ENCODE peak calls at places on chromosomes 1 and 21, in four cellular contexts. N is GM12878, F is K562, Y is HepG2. W is an unnamed sample.
A peak's percentile ranks its signal among the peaks of the same experiment; 100 is the strongest.

GRCh38 chr1:240413732-240414131 is 198.2 kb downstream of the GREM2 start:
- DNase-seq in F (no peak), Y (no peak), N (no peak), W (no peak)

GRCh38 chr1:95118019-95118499 is 904 bp downstream of the TLCD4 start:
- DNase-seq in Y (no peak), N (no peak), F (no peak), W (no peak)

GRCh38 chr1:166839600-166840308 is 479 bp downstream of the POGK start:
- DNase-seq in F (peak; percentile 62), N (no peak), Y (peak; percentile 17), W (no peak)

GRCh38 chr1:85283475-85284199 is 7.2 kb upstream of the BCL10 start:
- DNase-seq in N (no peak), Y (peak; percentile 44), F (peak; percentile 17), W (no peak)

GRCh38 chr1:42035205-42035829 is 116.6 kb upstream of the HIVEP3 start:
- DNase-seq in N (no peak), F (peak; percentile 90), Y (no peak), W (peak; percentile 85)

GRCh38 chr1:241828576-241828975 is 19.4 kb upstream of the EXO1 start:
- DNase-seq in F (no peak), N (no peak), Y (no peak), W (no peak)

GRCh38 chr1:181251001-181251712 is 162.7 kb downstream of the IER5 start:
- DNase-seq in N (no peak), F (no peak), Y (no peak), W (no peak)

GRCh38 chr21:41207401-41208388 is 39.7 kb downstream of the BACE2 start:
- DNase-seq in F (no peak), Y (peak; percentile 3), N (no peak), W (no peak)

GRCh38 chr1:49686107-49686506 is 337.6 kb downstream of the AGBL4 start:
- DNase-seq in Y (no peak), F (no peak), N (no peak), W (no peak)

GRCh38 chr1:150514913-150515327 is 632 bp upstream of the FALEC start:
- DNase-seq in N (no peak), Y (no peak), F (no peak), W (no peak)

GRCh38 chr1:223323491-223324484 is 40.2 kb downstream of the SUSD4 start:
- DNase-seq in F (no peak), Y (no peak), N (no peak), W (no peak)

GRCh38 chr1:30762152-30762930 is 4.8 kb upstream of the LAPTM5 start:
- DNase-seq in Y (no peak), F (no peak), N (no peak), W (no peak)

GRCh38 chr1:89608627-89609338 is 24.1 kb upstream of the LRRC8C start:
- DNase-seq in Y (no peak), N (no peak), F (no peak), W (no peak)

GRCh38 chr1:45488978-45489377 is 2.0 kb downstream of the TESK2 start:
- DNase-seq in F (no peak), Y (no peak), N (no peak), W (no peak)

GRCh38 chr1:19618428-19618827 is 25.7 kb upstream of the NBL1 start:
- DNase-seq in N (no peak), Y (no peak), F (no peak), W (no peak)

GRCh38 chr1:33429846-33430750 is 797 bp downstream of the PHC2 start:
- DNase-seq in Y (no peak), F (no peak), N (no peak), W (no peak)

GRCh38 chr1:7572654-7573152 is 198.4 kb upstream of the VAMP3 start:
- DNase-seq in Y (no peak), F (peak; percentile 34), N (no peak), W (no peak)

GRCh38 chr1:217274416-217274815 is 356.5 kb downstream of the GPATCH2 start:
- DNase-seq in Y (no peak), N (no peak), F (no peak), W (no peak)

GRCh38 chr1:74835046-74835445 is 102.1 kb downstream of the TYW3 start:
- DNase-seq in Y (no peak), N (no peak), F (no peak), W (no peak)

DNA sequence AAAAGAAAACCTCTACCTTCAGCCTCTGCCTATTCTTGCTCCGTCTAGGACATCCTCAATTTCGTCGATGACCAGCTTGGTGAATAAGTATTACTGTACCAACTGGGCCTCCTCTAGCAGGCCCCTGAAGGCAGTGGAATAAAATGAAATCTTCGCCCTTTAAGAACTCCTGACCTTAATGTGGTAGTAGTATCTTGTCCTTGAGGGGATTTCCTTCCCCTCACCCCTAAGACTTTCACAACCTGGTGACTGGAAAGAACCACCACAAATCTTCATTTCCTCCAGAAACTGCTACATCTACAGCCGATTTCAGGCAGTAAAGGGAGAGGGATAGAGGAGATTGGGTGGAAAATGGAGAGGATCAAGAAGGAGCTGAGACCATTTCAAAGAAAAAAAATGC is 1.6 kb upstream of the HAX1 start:
- DNase-seq in F (no peak), Y (no peak), N (peak; percentile 15), W (no peak)
- H3K27ac ChIP-seq in F (no peak overlapping the region), Y (no peak overlapping the region), N (peak overlapping the region; percentile 89), W (no peak overlapping the region)

GRCh38 chr1:206495493-206496046 is 11.8 kb upstream of the RASSF5 start:
- DNase-seq in F (no peak), N (no peak), Y (no peak), W (no peak)

GRCh38 chr1:206497363-206497762 is 10.0 kb upstream of the RASSF5 start:
- DNase-seq in Y (no peak), F (no peak), N (no peak), W (no peak)

GRCh38 chr1:206496131-206496793 is 11.1 kb upstream of the RASSF5 start:
- DNase-seq in Y (no peak), F (no peak), N (no peak), W (no peak)

GRCh38 chr1:206493279-206493678 is 14.1 kb upstream of the RASSF5 start:
- DNase-seq in Y (no peak), F (no peak), N (no peak), W (no peak)

DNA sequence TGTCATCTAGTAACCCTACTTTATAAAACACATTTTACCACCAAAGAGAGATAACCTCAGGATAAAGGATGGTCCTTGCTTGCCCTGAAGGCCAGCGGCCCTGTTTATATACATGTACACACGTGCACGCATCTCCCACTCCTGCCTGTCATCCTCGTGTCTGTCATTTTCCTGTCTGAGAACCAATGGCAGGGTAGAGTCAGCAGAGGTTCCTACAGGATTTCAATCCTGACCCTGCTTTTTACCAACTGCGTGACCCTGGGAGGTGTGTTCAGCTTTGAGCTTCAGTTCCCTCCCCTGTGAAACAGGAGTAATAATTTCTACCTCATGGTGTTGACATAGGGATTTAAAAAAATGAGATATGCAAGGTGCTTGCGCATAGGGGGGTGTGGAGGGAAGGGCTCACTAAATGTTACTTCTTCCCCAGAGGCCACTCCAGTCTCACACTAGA is 12.3 kb upstream of the RASSF5 start:
- DNase-seq in F (peak; percentile 46), Y (no peak), N (no peak), W (no peak)
- TF ChIP-seq JUND in F (no peak), Y (no peak), N (no peak), W (no peak)

GRCh38 chr1:208192989-208193388 is 51.2 kb downstream of the PLXNA2 start:
- DNase-seq in Y (no peak), F (no peak), N (no peak), W (no peak)
- TF ChIP-seq HDAC6 in Y (no peak), F (no peak), N (no peak), W (no peak)

GRCh38 chr1:188782220-188782841 is 1695.3 kb downstream of the BRINP3 start:
- DNase-seq in Y (peak; percentile 64), F (peak; percentile 20), N (no peak), W (no peak)
- H3K27ac ChIP-seq in Y (no peak overlapping the region), F (no peak overlapping the region), N (no peak overlapping the region), W (no peak overlapping the region)

GRCh38 chr21:28633803-28634572 is 358.7 kb downstream of the LTN1 start:
- DNase-seq in Y (no peak), N (no peak), F (no peak), W (no peak)
- TF ChIP-seq JUND in Y (no peak), N (no peak), F (no peak), W (no peak)